ENCODE peak calls at places on chromosomes 1 and 21, in seven cellular contexts. One of them, this sample, is unnamed.

GRCh38 chr1:63829349-63830327 is 55.8 kb downstream of the ROR1 start:
- DNase-seq in A549: no peak
- DNase-seq in fibroblast of lung: peak
- DNase-seq in RWPE2: no peak
- DNase-seq in Peyer's patch: no peak
- DNase-seq in GM20000: no peak
- DNase-seq in fibroblast of pulmonary artery: peak
- DNase-seq in this sample: no peak

GRCh38 chr1:3771108-3772026 is 1.2 kb upstream of the SMIM1 start:
- DNase-seq in A549: no peak
- DNase-seq in fibroblast of lung: no peak
- DNase-seq in RWPE2: no peak
- DNase-seq in Peyer's patch: peak
- DNase-seq in GM20000: no peak
- DNase-seq in fibroblast of pulmonary artery: no peak
- DNase-seq in this sample: no peak

GRCh38 chr1:4745560-4745959 is 91.2 kb downstream of the AJAP1 start:
- DNase-seq in A549: no peak
- DNase-seq in fibroblast of lung: no peak
- DNase-seq in RWPE2: no peak
- DNase-seq in Peyer's patch: no peak
- DNase-seq in GM20000: no peak
- DNase-seq in fibroblast of pulmonary artery: no peak
- DNase-seq in this sample: no peak

GRCh38 chr1:58939666-58940370 is 156.0 kb upstream of the JUN start:
- DNase-seq in A549: no peak
- DNase-seq in fibroblast of lung: no peak
- DNase-seq in RWPE2: no peak
- DNase-seq in Peyer's patch: no peak
- DNase-seq in GM20000: no peak
- DNase-seq in fibroblast of pulmonary artery: no peak
- DNase-seq in this sample: no peak

GRCh38 chr1:58290685-58291372 is 255.7 kb downstream of the OMA1 start:
- DNase-seq in A549: no peak
- DNase-seq in fibroblast of lung: peak
- DNase-seq in RWPE2: no peak
- DNase-seq in Peyer's patch: no peak
- DNase-seq in GM20000: no peak
- DNase-seq in fibroblast of pulmonary artery: peak
- DNase-seq in this sample: peak

GRCh38 chr1:167054946-167055630 is 35.1 kb downstream of the GPA33 start:
- DNase-seq in A549: no peak
- DNase-seq in fibroblast of lung: no peak
- DNase-seq in RWPE2: no peak
- DNase-seq in Peyer's patch: no peak
- DNase-seq in GM20000: no peak
- DNase-seq in fibroblast of pulmonary artery: no peak
- DNase-seq in this sample: no peak

GRCh38 chr1:183702087-183702812 is 49.1 kb upstream of the APOBEC4 start:
- DNase-seq in A549: no peak
- DNase-seq in fibroblast of lung: no peak
- DNase-seq in RWPE2: no peak
- DNase-seq in Peyer's patch: no peak
- DNase-seq in GM20000: no peak
- DNase-seq in fibroblast of pulmonary artery: peak
- DNase-seq in this sample: peak

GRCh38 chr1:32111040-32111628 is 3.3 kb downstream of the KPNA6 start:
- DNase-seq in A549: no peak
- DNase-seq in fibroblast of lung: no peak
- DNase-seq in RWPE2: no peak
- DNase-seq in Peyer's patch: no peak
- DNase-seq in GM20000: no peak
- DNase-seq in fibroblast of pulmonary artery: no peak
- DNase-seq in this sample: no peak

GRCh38 chr1:59730759-59731478 is 83.8 kb upstream of the HOOK1 start:
- DNase-seq in A549: peak
- DNase-seq in fibroblast of lung: peak
- DNase-seq in RWPE2: no peak
- DNase-seq in Peyer's patch: peak
- DNase-seq in GM20000: no peak
- DNase-seq in fibroblast of pulmonary artery: peak
- DNase-seq in this sample: peak

GRCh38 chr1:201016211-201016651 is 7.3 kb downstream of the KIF21B start:
- DNase-seq in A549: no peak
- DNase-seq in fibroblast of lung: peak
- DNase-seq in RWPE2: no peak
- DNase-seq in Peyer's patch: no peak
- DNase-seq in GM20000: no peak
- DNase-seq in fibroblast of pulmonary artery: peak
- DNase-seq in this sample: no peak

GRCh38 chr1:175195798-175196197 is 3.2 kb upstream of the KIAA0040 start:
- DNase-seq in A549: no peak
- DNase-seq in fibroblast of lung: no peak
- DNase-seq in RWPE2: no peak
- DNase-seq in Peyer's patch: no peak
- DNase-seq in GM20000: no peak
- DNase-seq in fibroblast of pulmonary artery: no peak
- DNase-seq in this sample: no peak

GRCh38 chr1:147628441-147628840 is 41.9 kb downstream of the ACP6 start:
- DNase-seq in A549: no peak
- DNase-seq in fibroblast of lung: no peak
- DNase-seq in RWPE2: no peak
- DNase-seq in Peyer's patch: no peak
- DNase-seq in GM20000: no peak
- DNase-seq in fibroblast of pulmonary artery: no peak
- DNase-seq in this sample: no peak

GRCh38 chr1:9476790-9477463 is 62.3 kb upstream of the SLC25A33 start:
- DNase-seq in A549: peak
- DNase-seq in fibroblast of lung: no peak
- DNase-seq in RWPE2: no peak
- DNase-seq in Peyer's patch: no peak
- DNase-seq in GM20000: no peak
- DNase-seq in fibroblast of pulmonary artery: no peak
- DNase-seq in this sample: peak

GRCh38 chr1:59759156-59759925 is 55.4 kb upstream of the HOOK1 start:
- DNase-seq in A549: peak
- DNase-seq in fibroblast of lung: peak
- DNase-seq in RWPE2: no peak
- DNase-seq in Peyer's patch: peak
- DNase-seq in GM20000: peak
- DNase-seq in fibroblast of pulmonary artery: peak
- DNase-seq in this sample: peak

GRCh38 chr1:66938618-66939017 is 13.8 kb downstream of the MIER1 start:
- DNase-seq in A549: no peak
- DNase-seq in fibroblast of lung: peak
- DNase-seq in RWPE2: no peak
- DNase-seq in Peyer's patch: no peak
- DNase-seq in GM20000: no peak
- DNase-seq in fibroblast of pulmonary artery: peak
- DNase-seq in this sample: no peak

GRCh38 chr1:145717833-145718232 is 1.5 kb upstream of the CD160 start:
- DNase-seq in A549: no peak
- DNase-seq in fibroblast of lung: no peak
- DNase-seq in RWPE2: no peak
- DNase-seq in Peyer's patch: no peak
- DNase-seq in GM20000: no peak
- DNase-seq in fibroblast of pulmonary artery: no peak
- DNase-seq in this sample: no peak

GRCh38 chr1:184164529-184164928 is 113.0 kb downstream of the TSEN15 start:
- DNase-seq in A549: no peak
- DNase-seq in fibroblast of lung: no peak
- DNase-seq in RWPE2: no peak
- DNase-seq in Peyer's patch: no peak
- DNase-seq in GM20000: no peak
- DNase-seq in fibroblast of pulmonary artery: no peak
- DNase-seq in this sample: no peak

GRCh38 chr1:69982992-69983391 is 222.4 kb downstream of the LRRC40 start:
- DNase-seq in A549: no peak
- DNase-seq in fibroblast of lung: peak
- DNase-seq in RWPE2: no peak
- DNase-seq in Peyer's patch: no peak
- DNase-seq in GM20000: no peak
- DNase-seq in fibroblast of pulmonary artery: peak
- DNase-seq in this sample: peak

GRCh38 chr21:41631564-41632461 is 123.9 kb upstream of the TMPRSS2 start:
- DNase-seq in A549: peak
- DNase-seq in fibroblast of lung: peak
- DNase-seq in RWPE2: peak
- DNase-seq in Peyer's patch: peak
- DNase-seq in GM20000: no peak
- DNase-seq in fibroblast of pulmonary artery: peak
- DNase-seq in this sample: no peak

GRCh38 chr1:25167269-25168192 is 64.8 kb downstream of the SYF2 start:
- DNase-seq in A549: peak
- DNase-seq in fibroblast of lung: no peak
- DNase-seq in RWPE2: no peak
- DNase-seq in Peyer's patch: no peak
- DNase-seq in GM20000: no peak
- DNase-seq in fibroblast of pulmonary artery: no peak
- DNase-seq in this sample: no peak

GRCh38 chr1:53123462-53124129 is 18.8 kb downstream of the SLC1A7 start:
- DNase-seq in A549: no peak
- DNase-seq in fibroblast of lung: peak
- DNase-seq in RWPE2: no peak
- DNase-seq in Peyer's patch: no peak
- DNase-seq in GM20000: no peak
- DNase-seq in fibroblast of pulmonary artery: no peak
- DNase-seq in this sample: no peak

GRCh38 chr1:13605159-13605558 is 21.5 kb downstream of the PDPN start:
- DNase-seq in A549: peak
- DNase-seq in fibroblast of lung: peak
- DNase-seq in RWPE2: no peak
- DNase-seq in Peyer's patch: no peak
- DNase-seq in GM20000: no peak
- DNase-seq in fibroblast of pulmonary artery: peak
- DNase-seq in this sample: no peak

GRCh38 chr1:17232759-17233661 is 15.9 kb upstream of the PADI3 start:
- DNase-seq in A549: peak
- DNase-seq in fibroblast of lung: peak
- DNase-seq in RWPE2: peak
- DNase-seq in Peyer's patch: no peak
- DNase-seq in GM20000: no peak
- DNase-seq in fibroblast of pulmonary artery: peak
- DNase-seq in this sample: peak

GRCh38 chr1:62508187-62508758 is 71.4 kb downstream of the USP1 start:
- DNase-seq in A549: peak
- DNase-seq in fibroblast of lung: peak
- DNase-seq in RWPE2: no peak
- DNase-seq in Peyer's patch: no peak
- DNase-seq in GM20000: peak
- DNase-seq in fibroblast of pulmonary artery: peak
- DNase-seq in this sample: peak

GRCh38 chr1:201565771-201566528 is 27.0 kb downstream of the NAV1 start:
- DNase-seq in A549: no peak
- DNase-seq in fibroblast of lung: no peak
- DNase-seq in RWPE2: no peak
- DNase-seq in Peyer's patch: no peak
- DNase-seq in GM20000: no peak
- DNase-seq in fibroblast of pulmonary artery: no peak
- DNase-seq in this sample: no peak

GRCh38 chr1:205122489-205122882 is 708 bp upstream of the RBBP5 start:
- DNase-seq in A549: no peak
- DNase-seq in fibroblast of lung: no peak
- DNase-seq in RWPE2: no peak
- DNase-seq in Peyer's patch: no peak
- DNase-seq in GM20000: no peak
- DNase-seq in fibroblast of pulmonary artery: no peak
- DNase-seq in this sample: no peak
- TF ChIP-seq CTCF in A549: peak
- TF ChIP-seq CTCF in fibroblast of lung: no peak
- TF ChIP-seq CTCF in RWPE2: peak
- TF ChIP-seq CTCF in Peyer's patch: no peak
- TF ChIP-seq CTCF in GM20000: no peak
- TF ChIP-seq CTCF in fibroblast of pulmonary artery: no peak
- TF ChIP-seq CTCF in this sample: peak

GRCh38 chr1:154141240-154141639 is 13.6 kb downstream of the NUP210L start:
- DNase-seq in A549: no peak
- DNase-seq in fibroblast of lung: no peak
- DNase-seq in RWPE2: no peak
- DNase-seq in Peyer's patch: no peak
- DNase-seq in GM20000: no peak
- DNase-seq in fibroblast of pulmonary artery: peak
- DNase-seq in this sample: peak

GRCh38 chr1:154148787-154149186 is 6.1 kb downstream of the NUP210L start:
- DNase-seq in A549: peak
- DNase-seq in fibroblast of lung: no peak
- DNase-seq in RWPE2: no peak
- DNase-seq in Peyer's patch: no peak
- DNase-seq in GM20000: peak
- DNase-seq in fibroblast of pulmonary artery: peak
- DNase-seq in this sample: no peak

GRCh38 chr1:154151311-154151710 is 3.6 kb downstream of the NUP210L start:
- DNase-seq in A549: no peak
- DNase-seq in fibroblast of lung: peak
- DNase-seq in RWPE2: no peak
- DNase-seq in Peyer's patch: no peak
- DNase-seq in GM20000: no peak
- DNase-seq in fibroblast of pulmonary artery: peak
- DNase-seq in this sample: no peak

GRCh38 chr1:154142358-154142757 is 12.5 kb downstream of the NUP210L start:
- DNase-seq in A549: no peak
- DNase-seq in fibroblast of lung: no peak
- DNase-seq in RWPE2: no peak
- DNase-seq in Peyer's patch: no peak
- DNase-seq in GM20000: no peak
- DNase-seq in fibroblast of pulmonary artery: no peak
- DNase-seq in this sample: no peak

DNA sequence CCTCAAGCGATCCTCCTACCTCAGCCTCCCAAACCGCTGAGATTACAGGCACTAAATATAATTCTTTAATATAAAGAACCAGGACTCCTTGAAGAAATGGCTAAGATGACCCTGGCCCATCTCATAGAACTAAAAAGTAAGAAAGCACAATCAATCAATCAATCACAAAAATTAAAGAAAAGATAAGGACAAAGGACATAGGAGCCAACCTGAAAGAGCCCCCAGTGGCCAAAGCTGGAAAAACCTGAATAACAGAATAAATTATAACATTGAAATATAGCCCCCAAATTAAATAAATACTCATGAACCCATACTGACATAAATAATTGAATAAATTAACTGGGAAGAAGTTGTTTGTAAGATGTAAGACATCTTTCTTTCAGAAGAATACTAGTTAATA is 8.9 kb downstream of the NUP210L start:
- DNase-seq in A549: no peak
- DNase-seq in fibroblast of lung: no peak
- DNase-seq in RWPE2: no peak
- DNase-seq in Peyer's patch: no peak
- DNase-seq in GM20000: no peak
- DNase-seq in fibroblast of pulmonary artery: no peak
- DNase-seq in this sample: no peak
- TF ChIP-seq CTCF in A549: no peak
- TF ChIP-seq CTCF in fibroblast of lung: peak
- TF ChIP-seq CTCF in RWPE2: peak
- TF ChIP-seq CTCF in Peyer's patch: peak
- TF ChIP-seq CTCF in GM20000: no peak
- TF ChIP-seq CTCF in fibroblast of pulmonary artery: peak
- TF ChIP-seq CTCF in this sample: peak

GRCh38 chr1:206878456-206878855 is 13.0 kb downstream of the IL20 start:
- DNase-seq in A549: peak
- DNase-seq in fibroblast of lung: no peak
- DNase-seq in RWPE2: no peak
- DNase-seq in Peyer's patch: no peak
- DNase-seq in GM20000: no peak
- DNase-seq in fibroblast of pulmonary artery: no peak
- DNase-seq in this sample: no peak
- TF ChIP-seq CTCF in A549: no peak
- TF ChIP-seq CTCF in fibroblast of lung: no peak
- TF ChIP-seq CTCF in RWPE2: no peak
- TF ChIP-seq CTCF in Peyer's patch: no peak
- TF ChIP-seq CTCF in GM20000: no peak
- TF ChIP-seq CTCF in fibroblast of pulmonary artery: peak
- TF ChIP-seq CTCF in this sample: peak

GRCh38 chr1:117685936-117686806 is 80.3 kb downstream of the TENT5C start:
- DNase-seq in A549: no peak
- DNase-seq in fibroblast of lung: no peak
- DNase-seq in RWPE2: no peak
- DNase-seq in Peyer's patch: no peak
- DNase-seq in GM20000: no peak
- DNase-seq in fibroblast of pulmonary artery: no peak
- DNase-seq in this sample: no peak
- TF ChIP-seq CTCF in A549: no peak
- TF ChIP-seq CTCF in fibroblast of lung: no peak
- TF ChIP-seq CTCF in RWPE2: no peak
- TF ChIP-seq CTCF in Peyer's patch: no peak
- TF ChIP-seq CTCF in GM20000: no peak
- TF ChIP-seq CTCF in fibroblast of pulmonary artery: no peak
- TF ChIP-seq CTCF in this sample: peak

This sample was measured in HFFc6.